ENCODE peak calls at places on chromosomes 11 and 22, in five cellular contexts. S is kidney; L is breast epithelium; J is CD8-positive, alpha-beta T cell; Z is IMR-90. N is an unnamed sample.

GRCh38 chr11:68686486-68686885 is 2.1 kb downstream of the GAL start:
- DNase-seq in S (no peak), L (no peak), J (no peak), Z (no peak), N (no peak)

GRCh38 chr11:126197277-126197939 is 14.0 kb downstream of the RPUSD4 start:
- DNase-seq in S (no peak), L (no peak), J (no peak), Z (peak; percentile 90), N (no peak)

GRCh38 chr11:83895516-83895915 is 609.3 kb upstream of the CCDC90B start:
- DNase-seq in S (no peak), L (no peak), J (no peak), Z (no peak), N (no peak)

GRCh38 chr11:72899238-72899637 is 85.0 kb downstream of the ATG16L2 start:
- DNase-seq in S (no peak), L (no peak), J (no peak), Z (peak; percentile 4), N (no peak)

GRCh38 chr11:10902301-10902700 is 44.4 kb upstream of the ZBED5 start:
- DNase-seq in S (no peak), L (no peak), J (no peak), Z (no peak), N (no peak)

GRCh38 chr11:353315-353857 is 15.9 kb upstream of the B4GALNT4 start:
- DNase-seq in S (peak; percentile 95), L (peak; percentile 85), J (no peak), Z (peak; percentile 77), N (peak; percentile 73)

GRCh38 chr11:61567286-61568061 is 13.4 kb downstream of the SYT7 start:
- DNase-seq in S (peak; percentile 91), L (peak; percentile 88), J (peak; percentile 73), Z (peak; percentile 73), N (peak; percentile 80)

GRCh38 chr11:36156486-36157150 is 132.6 kb downstream of the COMMD9 start:
- DNase-seq in S (no peak), L (no peak), J (no peak), Z (peak; percentile 36), N (no peak)

GRCh38 chr11:43558556-43559127 is 121.9 kb upstream of the HSD17B12 start:
- DNase-seq in S (no peak), L (no peak), J (no peak), Z (no peak), N (no peak)
- H3K4me3 ChIP-seq in S (no peak overlapping the region), L (no peak overlapping the region), J (no peak overlapping the region), Z (no peak overlapping the region), N (no peak overlapping the region)

GRCh38 chr11:8204596-8204995 is 35.8 kb upstream of the RIC3 start:
- DNase-seq in S (no peak), L (no peak), J (no peak), Z (no peak), N (no peak)
- H3K4me1 ChIP-seq in S (no peaks in the 10 kb centered on the region), L (no peaks in the 10 kb centered on the region), J (no peaks in the 10 kb centered on the region), Z (no peaks in the 10 kb centered on the region), N (peaks cover 14% of the 10 kb centered on the region)

GRCh38 chr11:58334708-58335107 is 24.2 kb downstream of the OR5B17 start:
- DNase-seq in S (no peak), L (no peak), J (no peak), Z (peak; percentile 89), N (no peak)
- H3K4me3 ChIP-seq in S (no peak overlapping the region), L (no peak overlapping the region), J (no peak overlapping the region), Z (no peak overlapping the region), N (no peak overlapping the region)

GRCh38 chr11:63843042-63843441 is 4.1 kb downstream of the MARK2 start:
- DNase-seq in S (no peak), L (no peak), J (no peak), Z (peak; percentile 32), N (no peak)

GRCh38 chr11:63838682-63839507 is at the start of gene MARK2:
- DNase-seq in S (peak; percentile 99), L (peak; percentile 99), J (peak; percentile 100), Z (peak; percentile 96), N (peak; percentile 97)

GRCh38 chr11:63840356-63841060 is 1.6 kb downstream of the MARK2 start:
- DNase-seq in S (no peak), L (no peak), J (no peak), Z (no peak), N (no peak)

GRCh38 chr11:63839508-63840355 is 822 bp downstream of the MARK2 start:
- DNase-seq in S (peak; percentile 87), L (peak; percentile 65), J (peak; percentile 36), Z (no peak), N (peak; percentile 63)

GRCh38 chr11:63841554-63841953 is 2.6 kb downstream of the MARK2 start:
- DNase-seq in S (no peak), L (peak; percentile 67), J (no peak), Z (peak; percentile 22), N (peak; percentile 69)
- H3K4me1 ChIP-seq in S (peaks cover 29% of the 10 kb centered on the region), L (peaks cover 4% of the 10 kb centered on the region), J (peaks cover 58% of the 10 kb centered on the region), Z (peaks cover 18% of the 10 kb centered on the region), N (peaks cover 81% of the 10 kb centered on the region)

GRCh38 chr22:21713428-21714058 is 22.1 kb downstream of the YPEL1 start:
- DNase-seq in S (no peak), L (no peak), J (no peak), Z (no peak), N (no peak)

GRCh38 chr22:21714059-21714770 is 21.4 kb downstream of the YPEL1 start:
- DNase-seq in S (no peak), L (no peak), J (no peak), Z (no peak), N (no peak)

GRCh38 chr22:21719024-21719423 is 16.6 kb downstream of the YPEL1 start:
- DNase-seq in S (no peak), L (no peak), J (no peak), Z (no peak), N (no peak)

GRCh38 chr22:21714784-21715183 is 20.8 kb downstream of the YPEL1 start:
- DNase-seq in S (no peak), L (no peak), J (no peak), Z (peak; percentile 27), N (no peak)

DNA sequence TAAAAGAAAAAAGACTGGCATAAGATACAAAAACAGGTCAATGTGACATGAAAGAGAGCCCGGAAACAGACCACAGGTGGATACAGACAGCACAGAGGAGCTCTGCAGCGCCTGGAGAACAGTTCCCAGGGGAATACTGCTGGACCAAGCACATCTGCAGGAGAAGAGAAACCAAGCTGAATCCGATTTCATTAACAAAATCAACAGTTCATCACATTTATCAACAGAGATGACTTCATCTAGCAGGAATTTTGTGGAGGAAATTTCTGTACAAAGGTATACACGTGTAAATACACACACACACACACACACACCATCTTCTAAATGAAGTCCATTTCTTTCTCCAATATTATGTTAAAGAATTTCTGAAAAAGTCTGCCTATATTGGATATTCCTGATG is 17.1 kb downstream of the YPEL1 start:
- DNase-seq in S (no peak), L (no peak), J (no peak), Z (peak; percentile 29), N (no peak)
- H3K4me3 ChIP-seq in S (no peak overlapping the region), L (no peak overlapping the region), J (no peak overlapping the region), Z (no peak overlapping the region), N (no peak overlapping the region)

GRCh38 chr22:44995715-44996114 is 14.1 kb downstream of the PHF21B start:
- DNase-seq in S (no peak), L (no peak), J (no peak), Z (no peak), N (no peak)

GRCh38 chr22:44996120-44996519 is 13.7 kb downstream of the PHF21B start:
- DNase-seq in S (no peak), L (no peak), J (no peak), Z (no peak), N (no peak)

GRCh38 chr22:44995282-44995597 is 14.6 kb downstream of the PHF21B start:
- DNase-seq in S (no peak), L (no peak), J (no peak), Z (no peak), N (no peak)

GRCh38 chr22:44996648-44997047 is 13.2 kb downstream of the PHF21B start:
- DNase-seq in S (no peak), L (no peak), J (no peak), Z (no peak), N (no peak)

GRCh38 chr22:44994399-44995281 is 15.2 kb downstream of the PHF21B start:
- DNase-seq in S (no peak), L (no peak), J (no peak), Z (no peak), N (no peak)
- H3K4me1 ChIP-seq in S (no peaks in the 10 kb centered on the region), L (no peaks in the 10 kb centered on the region), J (no peaks in the 10 kb centered on the region), Z (no peaks in the 10 kb centered on the region), N (no peaks in the 10 kb centered on the region)

DNA sequence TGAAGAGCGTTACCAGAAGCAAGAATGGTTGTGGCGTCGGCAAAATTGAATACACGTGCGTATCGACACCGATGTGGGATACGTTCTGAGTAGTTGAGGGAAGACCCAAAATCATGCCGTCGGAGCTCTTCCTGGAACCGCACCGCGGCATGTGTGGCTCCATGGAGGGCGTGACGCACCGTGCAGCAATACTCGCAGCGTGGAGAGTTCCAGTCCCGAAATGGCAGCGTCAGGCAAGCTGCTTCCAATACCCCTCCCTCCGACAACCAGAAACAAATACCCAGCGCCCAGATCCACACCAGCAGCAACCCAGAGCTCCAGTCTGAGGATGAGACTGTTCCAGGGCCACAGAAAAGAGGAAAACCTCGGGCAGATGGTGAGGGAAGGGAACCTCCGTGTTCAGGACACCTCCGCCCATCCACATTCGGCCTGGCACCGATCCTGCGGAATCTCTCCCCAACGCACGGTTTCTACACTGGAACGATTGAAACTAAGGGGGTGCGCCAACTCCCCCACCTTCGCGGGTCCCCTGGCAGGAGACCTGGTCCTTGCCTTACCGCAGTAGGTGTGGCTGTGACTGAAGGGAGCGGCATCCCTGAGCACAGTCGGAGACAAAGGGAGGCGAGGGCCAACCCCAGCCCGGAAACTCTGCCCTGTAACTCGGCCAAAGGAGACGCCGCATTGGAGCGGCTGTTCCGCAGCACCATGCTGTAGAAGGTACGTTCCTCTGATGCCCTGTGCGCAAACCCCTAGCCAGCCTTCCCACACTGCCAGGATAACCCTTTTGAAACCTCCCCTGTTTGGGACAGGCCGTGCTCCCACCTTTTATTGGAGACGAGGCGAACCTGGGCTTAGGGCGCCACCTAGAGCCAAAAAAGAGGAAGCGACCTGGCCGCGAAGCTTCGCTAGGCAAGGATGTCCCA is 28.3 kb downstream of the DBX1 start:
- DNase-seq in S (peak; percentile 78), L (peak; percentile 67), J (peak; percentile 46), Z (peak; percentile 55), N (peak; percentile 63)
- H3K4me3 ChIP-seq in S (peak overlapping the region; percentile 22), L (peak overlapping the region; percentile 53), J (peak overlapping the region; percentile 50), Z (peak overlapping the region; percentile 51), N (peak overlapping the region; percentile 56)

DNA sequence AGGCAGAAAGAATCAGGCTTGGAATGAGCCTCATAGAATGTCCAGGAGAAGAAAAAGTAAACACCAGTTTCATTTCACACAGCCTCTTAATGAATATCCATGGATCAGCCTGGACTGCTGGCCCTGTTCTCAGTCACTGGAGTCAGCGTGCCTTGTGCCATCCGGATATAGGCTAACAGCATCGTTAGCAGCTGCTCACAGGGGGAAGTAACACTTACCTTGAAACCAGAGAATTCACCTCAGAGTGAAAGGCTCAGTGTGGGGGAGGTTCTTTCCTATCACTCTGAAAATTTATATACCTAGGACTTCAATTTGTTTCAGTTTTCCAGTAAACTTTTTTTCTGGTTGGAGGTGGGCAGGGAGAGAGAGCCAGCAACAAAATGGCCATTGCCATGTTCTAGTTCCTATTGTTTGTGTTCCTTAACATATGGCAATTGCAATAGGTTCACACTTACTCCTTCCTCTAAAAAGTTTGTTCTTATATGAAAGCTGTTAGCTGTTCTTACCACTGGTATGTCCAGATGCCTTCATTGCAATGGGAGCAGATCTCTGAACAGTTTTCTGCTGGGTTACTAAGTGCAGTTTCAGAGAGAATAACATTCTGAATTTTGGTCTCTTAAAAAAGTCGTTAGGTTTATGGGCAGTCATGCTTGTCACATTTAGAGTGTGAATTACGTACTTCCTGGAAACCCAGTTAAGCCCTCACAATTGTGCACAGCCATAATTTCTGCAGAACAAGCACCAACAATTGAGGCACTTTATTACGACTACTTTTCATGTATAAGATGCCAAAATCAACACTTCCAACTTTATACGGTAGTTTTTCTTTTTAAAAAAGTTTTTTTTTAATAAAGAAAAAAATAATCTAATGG is 247.7 kb downstream of the CADM1 start:
- DNase-seq in S (no peak), L (no peak), J (peak; percentile 11), Z (no peak), N (no peak)
- H3K4me1 ChIP-seq in S (no peaks in the 10 kb centered on the region), L (no peaks in the 10 kb centered on the region), J (no peaks in the 10 kb centered on the region), Z (no peaks in the 10 kb centered on the region), N (no peaks in the 10 kb centered on the region)